ENCODE peak calls at places on chromosomes 4 and X, in eight cellular contexts. H, W, A, M, P, L, K and B are unnamed samples.
A peak's percentile ranks its signal among the peaks of the same experiment; 100 is the strongest.

GRCh38 chr4:55618546-55619143 is 17.5 kb downstream of the NMU start:
- DNase-seq in H (no peak), W (no peak), A (no peak), M (no peak), P (no peak), L (no peak), K (no peak), B (no peak)

GRCh38 chr4:185322805-185323204 is 72.9 kb downstream of the LRP2BP start:
- DNase-seq in H (no peak), W (no peak), A (no peak), M (no peak), P (no peak), L (no peak), K (no peak), B (no peak)

GRCh38 chr4:32429151-32429550 is 1709.0 kb downstream of the PCDH7 start:
- DNase-seq in H (no peak), W (no peak), A (no peak), M (no peak), P (no peak), L (no peak), K (no peak), B (no peak)

GRCh38 chr4:167826281-167826680 is 266.1 kb upstream of the ANXA10 start:
- DNase-seq in H (peak; percentile 23), W (no peak), A (no peak), M (no peak), P (no peak), L (no peak), K (no peak), B (no peak)

GRCh38 chr4:2395038-2395437 is 23.4 kb downstream of the ZFYVE28 start:
- DNase-seq in H (no peak), W (no peak), A (no peak), M (no peak), P (no peak), L (no peak), K (no peak), B (no peak)

GRCh38 chrX:138858438-138858837 is 146.9 kb upstream of the FGF13 start:
- DNase-seq in H (peak; percentile 49), W (no peak), A (no peak), M (no peak), P (no peak), L (no peak), K (peak; percentile 88), B (no peak)

GRCh38 chr4:23986270-23986669 is 96.4 kb upstream of the PPARGC1A start:
- DNase-seq in H (no peak), W (no peak), A (no peak), M (no peak), P (no peak), L (no peak), K (no peak), B (no peak)

GRCh38 chr4:15587649-15588048 is 67.5 kb downstream of the FBXL5 start:
- DNase-seq in H (no peak), W (no peak), A (no peak), M (no peak), P (no peak), L (no peak), K (peak; percentile 18), B (no peak)

GRCh38 chr4:152464030-152464823 is 71.7 kb downstream of the FBXW7 start:
- DNase-seq in H (no peak), W (no peak), A (no peak), M (no peak), P (no peak), L (no peak), K (no peak), B (no peak)

GRCh38 chr4:71214578-71214977 is 124.2 kb upstream of the SLC4A4 start:
- DNase-seq in H (no peak), W (no peak), A (no peak), M (no peak), P (no peak), L (no peak), K (no peak), B (no peak)

GRCh38 chr4:151627491-151627890 is 133.3 kb downstream of the GATB start:
- DNase-seq in H (peak; percentile 58), W (no peak), A (no peak), M (no peak), P (no peak), L (no peak), K (no peak), B (no peak)

GRCh38 chrX:56130436-56130835 is 101.7 kb upstream of the KLF8 start:
- DNase-seq in H (no peak), W (no peak), A (no peak), M (no peak), P (no peak), L (no peak), K (no peak), B (no peak)

GRCh38 chr4:622071-622995 is 3.0 kb upstream of the PDE6B start:
- DNase-seq in H (peak; percentile 31), W (peak; percentile 29), A (no peak), M (no peak), P (no peak), L (no peak), K (no peak), B (no peak)

GRCh38 chrX:97936296-97936695 is 1052.6 kb downstream of the RPA4 start:
- DNase-seq in H (no peak), W (no peak), A (no peak), M (no peak), P (no peak), L (no peak), K (no peak), B (no peak)

GRCh38 chrX:79270401-79270800 is 96.7 kb downstream of the ITM2A start:
- DNase-seq in H (no peak), W (peak; percentile 52), A (peak; percentile 4), M (peak; percentile 70), P (no peak), L (peak; percentile 45), K (no peak), B (no peak)

GRCh38 chrX:103248553-103248952 is 6.4 kb downstream of the TCEAL8 start:
- DNase-seq in H (peak; percentile 22), W (no peak), A (peak; percentile 57), M (no peak), P (peak; percentile 23), L (no peak), K (peak; percentile 2), B (peak; percentile 27)

GRCh38 chrX:133307094-133307493 is 88.9 kb upstream of the TFDP3 start:
- DNase-seq in H (no peak), W (no peak), A (no peak), M (no peak), P (no peak), L (no peak), K (no peak), B (no peak)

GRCh38 chr4:117477925-117478324 is 392.5 kb upstream of the TRAM1L1 start:
- DNase-seq in H (peak; percentile 34), W (no peak), A (no peak), M (no peak), P (no peak), L (no peak), K (no peak), B (no peak)

GRCh38 chr4:145523117-145523516 is 41.5 kb downstream of the SMAD1 start:
- DNase-seq in H (peak; percentile 35), W (no peak), A (no peak), M (no peak), P (no peak), L (no peak), K (no peak), B (no peak)

GRCh38 chr4:72577211-72577610 is 8.2 kb upstream of the ADAMTS3 start:
- DNase-seq in H (no peak), W (no peak), A (no peak), M (no peak), P (no peak), L (no peak), K (no peak), B (no peak)

GRCh38 chr4:168797176-168797575 is 212.9 kb downstream of the CBR4 start:
- DNase-seq in H (peak; percentile 91), W (no peak), A (no peak), M (no peak), P (no peak), L (no peak), K (peak; percentile 67), B (no peak)

GRCh38 chr4:93788712-93789111 is 39.8 kb upstream of the ATOH1 start:
- DNase-seq in H (peak; percentile 3), W (no peak), A (peak; percentile 18), M (no peak), P (peak; percentile 15), L (no peak), K (peak; percentile 4), B (peak; percentile 21)

GRCh38 chrX:131792356-131792749 is 230.7 kb upstream of the STK26 start:
- DNase-seq in H (peak; percentile 42), W (peak; percentile 93), A (no peak), M (no peak), P (no peak), L (no peak), K (peak; percentile 23), B (peak; percentile 63)

GRCh38 chr4:163911891-163912290 is 417.4 kb downstream of the TMA16 start:
- DNase-seq in H (peak; percentile 26), W (no peak), A (no peak), M (no peak), P (no peak), L (no peak), K (no peak), B (no peak)

GRCh38 chr4:113675731-113676707 is 85.5 kb downstream of the CAMK2D start:
- DNase-seq in H (no peak), W (no peak), A (no peak), M (no peak), P (no peak), L (no peak), K (peak; percentile 19), B (no peak)